ENCODE peak calls at places on chromosomes 6 and 20, in seven cellular contexts. B is SK-N-SH, Y is tibial nerve, X is sigmoid colon, Z is OCI-LY7, S is ovary, D is stomach. A is an unnamed sample.

GRCh38 chr6:41697902-41698349 is 37.5 kb downstream of the TFEB start:
- DNase-seq in B (no peak), Y (no peak), X (no peak), Z (no peak), S (no peak), D (no peak), A (no peak)

GRCh38 chr20:54692168-54692887 is 216.9 kb downstream of the DOK5 start:
- DNase-seq in B (no peak), Y (no peak), X (no peak), Z (no peak), S (no peak), D (no peak), A (no peak)

GRCh38 chr20:46810442-46811327 is 84.0 kb upstream of the EYA2 start:
- DNase-seq in B (no peak), Y (no peak), X (no peak), Z (no peak), S (no peak), D (no peak), A (peak; percentile 44)

GRCh38 chr6:44278316-44278715 is 8.1 kb downstream of the TMEM151B start:
- DNase-seq in B (no peak), Y (no peak), X (no peak), Z (no peak), S (no peak), D (no peak), A (no peak)

GRCh38 chr20:31607640-31608255 is 2.7 kb downstream of the ID1 start:
- DNase-seq in B (no peak), Y (no peak), X (no peak), Z (no peak), S (no peak), D (no peak), A (no peak)

GRCh38 chr6:46175446-46175845 is 4.7 kb upstream of the ENPP5 start:
- DNase-seq in B (no peak), Y (no peak), X (no peak), Z (no peak), S (no peak), D (no peak), A (no peak)

GRCh38 chr6:11712760-11713159 is 65.8 kb downstream of the ADTRP start:
- DNase-seq in B (no peak), Y (peak; percentile 56), X (peak; percentile 80), Z (no peak), S (no peak), D (no peak), A (no peak)

GRCh38 chr6:14635933-14636599 is 518.5 kb downstream of the CD83 start:
- DNase-seq in B (no peak), Y (no peak), X (no peak), Z (no peak), S (no peak), D (no peak), A (no peak)

GRCh38 chr20:46894579-46894958 is at the start of gene EYA2:
- DNase-seq in B (peak; percentile 72), Y (no peak), X (no peak), Z (no peak), S (no peak), D (peak; percentile 32), A (peak; percentile 30)

GRCh38 chr6:167095888-167096287 is 27.0 kb upstream of the CCR6 start:
- DNase-seq in B (no peak), Y (no peak), X (no peak), Z (no peak), S (no peak), D (no peak), A (no peak)

GRCh38 chr20:43916875-43917371 is 2.3 kb downstream of the TOX2 start:
- DNase-seq in B (no peak), Y (no peak), X (no peak), Z (no peak), S (no peak), D (no peak), A (no peak)

GRCh38 chr6:92977018-92977417 is 442.3 kb downstream of the EPHA7 start:
- DNase-seq in B (no peak), Y (no peak), X (no peak), Z (no peak), S (no peak), D (no peak), A (no peak)

GRCh38 chr20:1663917-1664316 is 6.3 kb upstream of the SIRPG start:
- DNase-seq in B (no peak), Y (no peak), X (no peak), Z (no peak), S (no peak), D (no peak), A (no peak)

GRCh38 chr20:5095454-5095853 is 24.3 kb downstream of the PCNA start:
- DNase-seq in B (no peak), Y (no peak), X (no peak), Z (no peak), S (no peak), D (no peak), A (no peak)

GRCh38 chr6:140554421-140554820 is 1180.0 kb upstream of the CITED2 start:
- DNase-seq in B (no peak), Y (no peak), X (no peak), Z (no peak), S (no peak), D (no peak), A (no peak)

GRCh38 chr20:53751394-53752368 is 158.0 kb upstream of the ZNF217 start:
- DNase-seq in B (no peak), Y (no peak), X (no peak), Z (peak; percentile 86), S (no peak), D (peak; percentile 24), A (no peak)

GRCh38 chr6:143539106-143539505 is 27.6 kb upstream of the FUCA2 start:
- DNase-seq in B (no peak), Y (no peak), X (no peak), Z (no peak), S (no peak), D (no peak), A (no peak)

GRCh38 chr20:30503992-30504570 is 753.4 kb upstream of the DEFB115 start:
- DNase-seq in B (no peak), Y (no peak), X (no peak), Z (no peak), S (no peak), D (no peak), A (no peak)
- H3K9me3 ChIP-seq in B (no peaks in the 10 kb centered on the region), Y (no peaks in the 10 kb centered on the region), X (no peaks in the 10 kb centered on the region), Z (no peaks in the 10 kb centered on the region), S (no peaks in the 10 kb centered on the region), D (no peaks in the 10 kb centered on the region), A (no peaks in the 10 kb centered on the region)

GRCh38 chr20:22305391-22305790 is 279.0 kb downstream of the FOXA2 start:
- DNase-seq in B (no peak), Y (no peak), X (no peak), Z (no peak), S (no peak), D (no peak), A (no peak)

GRCh38 chr20:22302039-22302438 is 282.3 kb downstream of the FOXA2 start:
- DNase-seq in B (no peak), Y (no peak), X (no peak), Z (no peak), S (no peak), D (no peak), A (no peak)

GRCh38 chr20:22308934-22309333 is 275.4 kb downstream of the FOXA2 start:
- DNase-seq in B (no peak), Y (no peak), X (no peak), Z (no peak), S (no peak), D (no peak), A (no peak)

GRCh38 chr20:22303523-22303922 is 280.8 kb downstream of the FOXA2 start:
- DNase-seq in B (peak; percentile 4), Y (no peak), X (no peak), Z (no peak), S (no peak), D (no peak), A (no peak)
- TF ChIP-seq CTCF in B (peak; percentile 45), Y (no peak), X (no peak), Z (peak; percentile 45), S (no peak), D (no peak), A (no peak)

DNA sequence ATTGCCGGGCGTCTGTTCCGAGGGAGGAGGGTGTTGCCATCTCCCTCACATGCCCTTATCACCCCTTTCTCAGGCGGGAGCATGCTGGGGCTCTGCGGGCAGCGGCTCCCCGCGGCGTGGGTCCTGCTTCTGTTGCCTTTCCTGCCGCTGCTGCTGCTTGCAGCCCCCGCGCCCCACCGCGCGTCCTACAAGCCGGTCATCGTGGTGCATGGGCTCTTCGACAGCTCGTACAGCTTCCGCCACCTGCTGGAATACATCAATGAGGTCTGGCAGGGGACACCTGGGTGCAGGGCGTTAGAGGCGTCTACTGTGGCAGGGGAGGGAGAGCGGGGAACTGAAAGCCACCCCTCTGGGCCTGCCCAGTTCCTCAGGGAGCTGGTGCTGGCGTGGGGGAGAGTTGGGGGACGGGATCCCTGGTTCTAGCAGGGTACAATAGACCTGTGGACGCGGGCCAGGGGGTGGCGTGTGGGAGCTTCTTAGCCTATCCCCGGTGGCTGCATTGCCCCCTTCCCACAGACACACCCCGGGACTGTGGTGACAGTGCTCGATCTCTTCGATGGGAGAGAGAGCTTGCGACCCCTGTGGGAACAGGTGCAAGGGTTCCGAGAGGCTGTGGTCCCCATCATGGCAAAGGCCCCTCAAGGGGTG is 697 bp downstream of the PPT2 start:
- DNase-seq in B (peak; percentile 81), Y (peak; percentile 47), X (peak; percentile 89), Z (peak; percentile 92), S (peak; percentile 82), D (peak; percentile 81), A (peak; percentile 85)
- H3K9me3 ChIP-seq in B (no peaks in the 10 kb centered on the region), Y (no peaks in the 10 kb centered on the region), X (no peaks in the 10 kb centered on the region), Z (no peaks in the 10 kb centered on the region), S (no peaks in the 10 kb centered on the region), D (no peaks in the 10 kb centered on the region), A (no peaks in the 10 kb centered on the region)

GRCh38 chr20:13297105-13297899 is 76.2 kb downstream of the ISM1 start:
- DNase-seq in B (no peak), Y (no peak), X (no peak), Z (no peak), S (no peak), D (no peak), A (no peak)

GRCh38 chr20:13296070-13296469 is 75.0 kb downstream of the ISM1 start:
- DNase-seq in B (no peak), Y (no peak), X (no peak), Z (no peak), S (no peak), D (no peak), A (no peak)

GRCh38 chr20:13298692-13299373 is 77.8 kb downstream of the ISM1 start:
- DNase-seq in B (no peak), Y (no peak), X (peak; percentile 60), Z (no peak), S (no peak), D (no peak), A (no peak)

GRCh38 chr20:13301596-13301995 is 80.5 kb downstream of the ISM1 start:
- DNase-seq in B (no peak), Y (no peak), X (no peak), Z (no peak), S (no peak), D (no peak), A (no peak)

GRCh38 chr20:13299401-13299800 is 78.3 kb downstream of the ISM1 start:
- DNase-seq in B (no peak), Y (no peak), X (no peak), Z (no peak), S (no peak), D (no peak), A (no peak)
- TF ChIP-seq CTCF in B (peak; percentile 29), Y (no peak), X (no peak), Z (no peak), S (no peak), D (no peak), A (no peak)

GRCh38 chr20:29085625-29086024 is 2171.8 kb upstream of the DEFB115 start:
- DNase-seq in B (no peak), Y (no peak), X (no peak), Z (no peak), S (no peak), D (no peak), A (no peak)

GRCh38 chr20:29079769-29080690 is 2177.4 kb upstream of the DEFB115 start:
- DNase-seq in B (peak; percentile 87), Y (peak; percentile 38), X (no peak), Z (no peak), S (peak; percentile 45), D (no peak), A (peak; percentile 20)
- H3K9me3 ChIP-seq in B (no peaks in the 10 kb centered on the region), Y (no peaks in the 10 kb centered on the region), X (no peaks in the 10 kb centered on the region), Z (no peaks in the 10 kb centered on the region), S (no peaks in the 10 kb centered on the region), D (peaks cover 3% of the 10 kb centered on the region), A (peaks cover 55% of the 10 kb centered on the region)

A was measured in mucosa of descending colon.